ENCODE peak calls at places on chromosomes 7 and 10, in six cellular contexts. One of them, this sample, is unnamed.

GRCh38 chr7:123645516-123645915 is 10.2 kb upstream of the LMOD2 start:
- DNase-seq in tibial nerve: no peak
- DNase-seq in amniotic stem cell: no peak
- DNase-seq in H9: no peak
- DNase-seq in fibroblast of villous mesenchyme: no peak
- DNase-seq in RWPE1: no peak
- DNase-seq in this sample: no peak

GRCh38 chr7:11911900-11912299 is 79.9 kb upstream of the THSD7A start:
- DNase-seq in tibial nerve: no peak
- DNase-seq in amniotic stem cell: no peak
- DNase-seq in H9: no peak
- DNase-seq in fibroblast of villous mesenchyme: no peak
- DNase-seq in RWPE1: no peak
- DNase-seq in this sample: no peak

GRCh38 chr7:36149694-36150452 is 3.2 kb upstream of the EEPD1 start:
- DNase-seq in tibial nerve: no peak
- DNase-seq in amniotic stem cell: no peak
- DNase-seq in H9: no peak
- DNase-seq in fibroblast of villous mesenchyme: no peak
- DNase-seq in RWPE1: no peak
- DNase-seq in this sample: no peak

GRCh38 chr7:142901426-142902259 is 16.1 kb upstream of the TRPV6 start:
- DNase-seq in tibial nerve: no peak
- DNase-seq in amniotic stem cell: no peak
- DNase-seq in H9: no peak
- DNase-seq in fibroblast of villous mesenchyme: no peak
- DNase-seq in RWPE1: no peak
- DNase-seq in this sample: no peak

GRCh38 chr7:46759711-46760480 is 822.0 kb downstream of the TNS3 start:
- DNase-seq in tibial nerve: no peak
- DNase-seq in amniotic stem cell: no peak
- DNase-seq in H9: no peak
- DNase-seq in fibroblast of villous mesenchyme: peak; percentile 59
- DNase-seq in RWPE1: no peak
- DNase-seq in this sample: peak; percentile 55

GRCh38 chr10:31017534-31018361 is 13.9 kb downstream of the ZNF438 start:
- DNase-seq in tibial nerve: no peak
- DNase-seq in amniotic stem cell: no peak
- DNase-seq in H9: no peak
- DNase-seq in fibroblast of villous mesenchyme: no peak
- DNase-seq in RWPE1: no peak
- DNase-seq in this sample: no peak

GRCh38 chr7:64559206-64559605 is 3.7 kb downstream of the ZNF680 start:
- DNase-seq in tibial nerve: no peak
- DNase-seq in amniotic stem cell: no peak
- DNase-seq in H9: no peak
- DNase-seq in fibroblast of villous mesenchyme: peak; percentile 69
- DNase-seq in RWPE1: no peak
- DNase-seq in this sample: peak; percentile 61

GRCh38 chr7:38027884-38028455 is 107.5 kb downstream of the EPDR1 start:
- DNase-seq in tibial nerve: no peak
- DNase-seq in amniotic stem cell: no peak
- DNase-seq in H9: no peak
- DNase-seq in fibroblast of villous mesenchyme: peak; percentile 6
- DNase-seq in RWPE1: no peak
- DNase-seq in this sample: no peak

GRCh38 chr7:155597753-155598140 is 46.7 kb upstream of the RBM33 start:
- DNase-seq in tibial nerve: no peak
- DNase-seq in amniotic stem cell: no peak
- DNase-seq in H9: no peak
- DNase-seq in fibroblast of villous mesenchyme: no peak
- DNase-seq in RWPE1: no peak
- DNase-seq in this sample: peak; percentile 9

GRCh38 chr7:101681170-101682007 is 52.3 kb upstream of the MYL10 start:
- DNase-seq in tibial nerve: peak; percentile 12
- DNase-seq in amniotic stem cell: peak; percentile 79
- DNase-seq in H9: no peak
- DNase-seq in fibroblast of villous mesenchyme: peak; percentile 90
- DNase-seq in RWPE1: peak; percentile 78
- DNase-seq in this sample: peak; percentile 71

GRCh38 chr10:44984671-44985101 is 6.1 kb upstream of the DEPP1 start:
- DNase-seq in tibial nerve: no peak
- DNase-seq in amniotic stem cell: no peak
- DNase-seq in H9: no peak
- DNase-seq in fibroblast of villous mesenchyme: no peak
- DNase-seq in RWPE1: no peak
- DNase-seq in this sample: no peak

GRCh38 chr10:91188889-91189288 is 31.6 kb upstream of the PCGF5 start:
- DNase-seq in tibial nerve: no peak
- DNase-seq in amniotic stem cell: no peak
- DNase-seq in H9: no peak
- DNase-seq in fibroblast of villous mesenchyme: no peak
- DNase-seq in RWPE1: no peak
- DNase-seq in this sample: no peak

GRCh38 chr10:96999337-96999736 is 167.2 kb downstream of the LCOR start:
- DNase-seq in tibial nerve: no peak
- DNase-seq in amniotic stem cell: no peak
- DNase-seq in H9: no peak
- DNase-seq in fibroblast of villous mesenchyme: no peak
- DNase-seq in RWPE1: no peak
- DNase-seq in this sample: no peak

GRCh38 chr7:127393370-127394058 is 1.0 kb upstream of the ZNF800 start:
- DNase-seq in tibial nerve: peak; percentile 30
- DNase-seq in amniotic stem cell: no peak
- DNase-seq in H9: peak; percentile 33
- DNase-seq in fibroblast of villous mesenchyme: no peak
- DNase-seq in RWPE1: no peak
- DNase-seq in this sample: no peak

GRCh38 chr7:124680304-124680703 is 85.3 kb downstream of the GPR37 start:
- DNase-seq in tibial nerve: no peak
- DNase-seq in amniotic stem cell: no peak
- DNase-seq in H9: no peak
- DNase-seq in fibroblast of villous mesenchyme: no peak
- DNase-seq in RWPE1: no peak
- DNase-seq in this sample: no peak

GRCh38 chr10:124062390-124062789 is 31.0 kb downstream of the CHST15 start:
- DNase-seq in tibial nerve: no peak
- DNase-seq in amniotic stem cell: no peak
- DNase-seq in H9: no peak
- DNase-seq in fibroblast of villous mesenchyme: no peak
- DNase-seq in RWPE1: no peak
- DNase-seq in this sample: no peak

GRCh38 chr10:79468841-79469585 is 23.6 kb upstream of the ZCCHC24 start:
- DNase-seq in tibial nerve: no peak
- DNase-seq in amniotic stem cell: no peak
- DNase-seq in H9: peak; percentile 8
- DNase-seq in fibroblast of villous mesenchyme: peak; percentile 74
- DNase-seq in RWPE1: no peak
- DNase-seq in this sample: no peak

GRCh38 chr10:29083096-29083495 is 205.8 kb upstream of the LYZL1 start:
- DNase-seq in tibial nerve: no peak
- DNase-seq in amniotic stem cell: no peak
- DNase-seq in H9: no peak
- DNase-seq in fibroblast of villous mesenchyme: no peak
- DNase-seq in RWPE1: no peak
- DNase-seq in this sample: no peak

GRCh38 chr7:3578399-3578798 is 277.3 kb downstream of the SDK1 start:
- DNase-seq in tibial nerve: no peak
- DNase-seq in amniotic stem cell: no peak
- DNase-seq in H9: no peak
- DNase-seq in fibroblast of villous mesenchyme: no peak
- DNase-seq in RWPE1: no peak
- DNase-seq in this sample: no peak

GRCh38 chr10:17682236-17682946 is 38.4 kb downstream of the STAM start:
- DNase-seq in tibial nerve: no peak
- DNase-seq in amniotic stem cell: no peak
- DNase-seq in H9: no peak
- DNase-seq in fibroblast of villous mesenchyme: no peak
- DNase-seq in RWPE1: peak; percentile 2
- DNase-seq in this sample: peak; percentile 38

GRCh38 chr10:75922435-75922834 is 491.0 kb downstream of the LRMDA start:
- DNase-seq in tibial nerve: no peak
- DNase-seq in amniotic stem cell: no peak
- DNase-seq in H9: no peak
- DNase-seq in fibroblast of villous mesenchyme: no peak
- DNase-seq in RWPE1: no peak
- DNase-seq in this sample: peak; percentile 17

GRCh38 chr7:74026406-74027123 is 1.4 kb upstream of the ELN start:
- DNase-seq in tibial nerve: peak; percentile 96
- DNase-seq in amniotic stem cell: peak; percentile 32
- DNase-seq in H9: peak; percentile 88
- DNase-seq in fibroblast of villous mesenchyme: peak; percentile 50
- DNase-seq in RWPE1: peak; percentile 59
- DNase-seq in this sample: peak; percentile 68

GRCh38 chr10:34959786-34960185 is 130.4 kb downstream of the CUL2 start:
- DNase-seq in tibial nerve: no peak
- DNase-seq in amniotic stem cell: no peak
- DNase-seq in H9: no peak
- DNase-seq in fibroblast of villous mesenchyme: no peak
- DNase-seq in RWPE1: no peak
- DNase-seq in this sample: no peak

GRCh38 chr10:33422779-33423520 is 88.5 kb upstream of the NRP1 start:
- DNase-seq in tibial nerve: peak; percentile 42
- DNase-seq in amniotic stem cell: no peak
- DNase-seq in H9: no peak
- DNase-seq in fibroblast of villous mesenchyme: peak; percentile 61
- DNase-seq in RWPE1: no peak
- DNase-seq in this sample: no peak

GRCh38 chr7:110502893-110503465 is 587.9 kb upstream of the LRRN3 start:
- DNase-seq in tibial nerve: no peak
- DNase-seq in amniotic stem cell: no peak
- DNase-seq in H9: no peak
- DNase-seq in fibroblast of villous mesenchyme: peak; percentile 21
- DNase-seq in RWPE1: no peak
- DNase-seq in this sample: peak; percentile 0

GRCh38 chr10:23035569-23035968 is 59.8 kb upstream of the MSRB2 start:
- DNase-seq in tibial nerve: no peak
- DNase-seq in amniotic stem cell: no peak
- DNase-seq in H9: peak; percentile 65
- DNase-seq in fibroblast of villous mesenchyme: no peak
- DNase-seq in RWPE1: peak; percentile 4
- DNase-seq in this sample: no peak

GRCh38 chr7:130943336-130943901 is 209.4 kb upstream of the KLF14 start:
- DNase-seq in tibial nerve: no peak
- DNase-seq in amniotic stem cell: no peak
- DNase-seq in H9: no peak
- DNase-seq in fibroblast of villous mesenchyme: peak; percentile 91
- DNase-seq in RWPE1: peak; percentile 55
- DNase-seq in this sample: peak; percentile 87

GRCh38 chr7:47336178-47337020 is 245.5 kb downstream of the TNS3 start:
- DNase-seq in tibial nerve: no peak
- DNase-seq in amniotic stem cell: no peak
- DNase-seq in H9: no peak
- DNase-seq in fibroblast of villous mesenchyme: peak; percentile 85
- DNase-seq in RWPE1: peak; percentile 95
- DNase-seq in this sample: peak; percentile 32

GRCh38 chr7:2523461-2523905 is 3.9 kb downstream of the LFNG start:
- DNase-seq in tibial nerve: no peak
- DNase-seq in amniotic stem cell: no peak
- DNase-seq in H9: peak; percentile 79
- DNase-seq in fibroblast of villous mesenchyme: no peak
- DNase-seq in RWPE1: peak; percentile 82
- DNase-seq in this sample: no peak

GRCh38 chr7:99042957-99043356 is 101.0 kb downstream of the SMURF1 start:
- DNase-seq in tibial nerve: no peak
- DNase-seq in amniotic stem cell: no peak
- DNase-seq in H9: no peak
- DNase-seq in fibroblast of villous mesenchyme: peak; percentile 56
- DNase-seq in RWPE1: no peak
- DNase-seq in this sample: peak; percentile 72

GRCh38 chr7:20260219-20260618 is 43.0 kb upstream of the MACC1 start:
- DNase-seq in tibial nerve: no peak
- DNase-seq in amniotic stem cell: no peak
- DNase-seq in H9: no peak
- DNase-seq in fibroblast of villous mesenchyme: no peak
- DNase-seq in RWPE1: no peak
- DNase-seq in this sample: peak; percentile 87

GRCh38 chr7:15571303-15571878 is 9.6 kb upstream of the AGMO start:
- DNase-seq in tibial nerve: no peak
- DNase-seq in amniotic stem cell: no peak
- DNase-seq in H9: no peak
- DNase-seq in fibroblast of villous mesenchyme: peak; percentile 6
- DNase-seq in RWPE1: peak; percentile 7
- DNase-seq in this sample: peak; percentile 28

GRCh38 chr10:103514244-103514643 is 20.7 kb downstream of the NEURL1 start:
- DNase-seq in tibial nerve: no peak
- DNase-seq in amniotic stem cell: no peak
- DNase-seq in H9: no peak
- DNase-seq in fibroblast of villous mesenchyme: no peak
- DNase-seq in RWPE1: no peak
- DNase-seq in this sample: no peak

GRCh38 chr7:40306596-40306995 is 171.8 kb downstream of the SUGCT start:
- DNase-seq in tibial nerve: no peak
- DNase-seq in amniotic stem cell: no peak
- DNase-seq in H9: no peak
- DNase-seq in fibroblast of villous mesenchyme: peak; percentile 63
- DNase-seq in RWPE1: peak; percentile 13
- DNase-seq in this sample: peak; percentile 53

GRCh38 chr7:11524476-11525398 is 307.3 kb downstream of the THSD7A start:
- DNase-seq in tibial nerve: no peak
- DNase-seq in amniotic stem cell: no peak
- DNase-seq in H9: no peak
- DNase-seq in fibroblast of villous mesenchyme: no peak
- DNase-seq in RWPE1: no peak
- DNase-seq in this sample: no peak

GRCh38 chr10:108673756-108674155 is 1249.6 kb downstream of the XPNPEP1 start:
- DNase-seq in tibial nerve: no peak
- DNase-seq in amniotic stem cell: no peak
- DNase-seq in H9: no peak
- DNase-seq in fibroblast of villous mesenchyme: no peak
- DNase-seq in RWPE1: no peak
- DNase-seq in this sample: no peak

GRCh38 chr7:141290365-141290764 is 216.5 kb downstream of the TMEM178B start:
- DNase-seq in tibial nerve: no peak
- DNase-seq in amniotic stem cell: no peak
- DNase-seq in H9: no peak
- DNase-seq in fibroblast of villous mesenchyme: no peak
- DNase-seq in RWPE1: no peak
- DNase-seq in this sample: no peak

GRCh38 chr7:149307775-149308501 is 45.9 kb downstream of the ZNF783 start:
- DNase-seq in tibial nerve: no peak
- DNase-seq in amniotic stem cell: no peak
- DNase-seq in H9: no peak
- DNase-seq in fibroblast of villous mesenchyme: no peak
- DNase-seq in RWPE1: no peak
- DNase-seq in this sample: no peak

GRCh38 chr10:505459-505858 is 184.0 kb downstream of the DIP2C start:
- DNase-seq in tibial nerve: no peak
- DNase-seq in amniotic stem cell: no peak
- DNase-seq in H9: no peak
- DNase-seq in fibroblast of villous mesenchyme: no peak
- DNase-seq in RWPE1: no peak
- DNase-seq in this sample: no peak

This sample was measured in fibroblast of pulmonary artery.